ENCODE peak calls at places on chromosomes 13 and 19, in four cellular contexts. One of them, this sample, is unnamed.

GRCh38 chr13:113083022-113083373 is 22.6 kb upstream of the F7 start:
- DNase-seq in M059J: no peak
- DNase-seq in WERI-Rb-1: no peak
- DNase-seq in activated naive CD8-positive, alpha-beta T cell treated with anti-CD3 and anti-CD28 coated beads, Interleukin-2, amount 50 U/mL, for 24 hours: no peak
- DNase-seq in this sample: no peak

GRCh38 chr13:52949744-52950143 is 78.9 kb upstream of the OLFM4 start:
- DNase-seq in M059J: no peak
- DNase-seq in WERI-Rb-1: no peak
- DNase-seq in activated naive CD8-positive, alpha-beta T cell treated with anti-CD3 and anti-CD28 coated beads, Interleukin-2, amount 50 U/mL, for 24 hours: no peak
- DNase-seq in this sample: no peak

GRCh38 chr13:94033830-94034642 is 445.4 kb downstream of the DCT start:
- DNase-seq in M059J: no peak
- DNase-seq in WERI-Rb-1: no peak
- DNase-seq in activated naive CD8-positive, alpha-beta T cell treated with anti-CD3 and anti-CD28 coated beads, Interleukin-2, amount 50 U/mL, for 24 hours: no peak
- DNase-seq in this sample: no peak

GRCh38 chr19:38667552-38668205 is 20.2 kb downstream of the ACTN4 start:
- DNase-seq in M059J: peak
- DNase-seq in WERI-Rb-1: no peak
- DNase-seq in activated naive CD8-positive, alpha-beta T cell treated with anti-CD3 and anti-CD28 coated beads, Interleukin-2, amount 50 U/mL, for 24 hours: no peak
- DNase-seq in this sample: peak

GRCh38 chr13:40189885-40190655 is 476.4 kb downstream of the FOXO1 start:
- DNase-seq in M059J: peak
- DNase-seq in WERI-Rb-1: no peak
- DNase-seq in activated naive CD8-positive, alpha-beta T cell treated with anti-CD3 and anti-CD28 coated beads, Interleukin-2, amount 50 U/mL, for 24 hours: no peak
- DNase-seq in this sample: no peak

GRCh38 chr13:107518780-107519179 is 696.6 kb downstream of the LIG4 start:
- DNase-seq in M059J: no peak
- DNase-seq in WERI-Rb-1: no peak
- DNase-seq in activated naive CD8-positive, alpha-beta T cell treated with anti-CD3 and anti-CD28 coated beads, Interleukin-2, amount 50 U/mL, for 24 hours: no peak
- DNase-seq in this sample: peak

GRCh38 chr13:18212873-18213272 is 968.8 kb downstream of the TUBA3C start:
- DNase-seq in M059J: no peak
- DNase-seq in WERI-Rb-1: no peak
- DNase-seq in activated naive CD8-positive, alpha-beta T cell treated with anti-CD3 and anti-CD28 coated beads, Interleukin-2, amount 50 U/mL, for 24 hours: peak
- DNase-seq in this sample: peak

GRCh38 chr19:56109216-56109615 is 11.9 kb downstream of the ZNF787 start:
- DNase-seq in M059J: no peak
- DNase-seq in WERI-Rb-1: no peak
- DNase-seq in activated naive CD8-positive, alpha-beta T cell treated with anti-CD3 and anti-CD28 coated beads, Interleukin-2, amount 50 U/mL, for 24 hours: no peak
- DNase-seq in this sample: no peak

GRCh38 chr19:814108-815078 is 7.4 kb downstream of the PLPPR3 start:
- DNase-seq in M059J: no peak
- DNase-seq in WERI-Rb-1: no peak
- DNase-seq in activated naive CD8-positive, alpha-beta T cell treated with anti-CD3 and anti-CD28 coated beads, Interleukin-2, amount 50 U/mL, for 24 hours: no peak
- DNase-seq in this sample: no peak

GRCh38 chr19:39164289-39164688 is 32.5 kb upstream of the NCCRP1 start:
- DNase-seq in M059J: no peak
- DNase-seq in WERI-Rb-1: no peak
- DNase-seq in activated naive CD8-positive, alpha-beta T cell treated with anti-CD3 and anti-CD28 coated beads, Interleukin-2, amount 50 U/mL, for 24 hours: no peak
- DNase-seq in this sample: no peak